ENCODE peak calls at places on chromosomes 13 and 19, in eight cellular contexts. I is stomach, Y is cardiac muscle cell, C is Panc1, P is AG09319, S is IMR-90, E is lung, K is endothelial cell. Z is an unnamed sample.

GRCh38 chr19:50263176-50263575 is 59.8 kb downstream of the MYH14 start:
- DNase-seq in I (no peak), Y (no peak), C (no peak), P (no peak), S (no peak), E (no peak), K (no peak), Z (no peak)

GRCh38 chr13:20972731-20973130 is 70.2 kb upstream of the XPO4 start:
- DNase-seq in I (no peak), Y (no peak), C (no peak), P (no peak), S (no peak), E (no peak), K (no peak), Z (no peak)

GRCh38 chr19:55902080-55902751 is 29.9 kb downstream of the NLRP13 start:
- DNase-seq in I (no peak), Y (no peak), C (no peak), P (no peak), S (no peak), E (no peak), K (no peak), Z (no peak)

GRCh38 chr13:45521292-45521691 is 56.6 kb downstream of the COG3 start:
- DNase-seq in I (no peak), Y (peak), C (no peak), P (no peak), S (peak), E (no peak), K (no peak), Z (no peak)

GRCh38 chr13:33771296-33771695 is 46.7 kb upstream of the RFC3 start:
- DNase-seq in I (no peak), Y (no peak), C (no peak), P (no peak), S (no peak), E (no peak), K (no peak), Z (no peak)

GRCh38 chr13:94660695-94661324 is 51.5 kb downstream of the SOX21 start:
- DNase-seq in I (no peak), Y (peak), C (no peak), P (no peak), S (peak), E (no peak), K (peak), Z (peak)

GRCh38 chr19:52034051-52034728 is 6.0 kb upstream of the ZNF614 start:
- DNase-seq in I (no peak), Y (peak), C (no peak), P (no peak), S (peak), E (no peak), K (no peak), Z (no peak)

GRCh38 chr13:64471916-64472315 is 2758.2 kb downstream of the PCDH9 start:
- DNase-seq in I (no peak), Y (peak), C (peak), P (no peak), S (peak), E (no peak), K (no peak), Z (no peak)

GRCh38 chr19:2495651-2496316 is 19.9 kb downstream of the GADD45B start:
- DNase-seq in I (peak), Y (peak), C (no peak), P (no peak), S (no peak), E (no peak), K (no peak), Z (no peak)

GRCh38 chr13:46374710-46375109 is 12.3 kb downstream of the RUBCNL start:
- DNase-seq in I (no peak), Y (no peak), C (no peak), P (no peak), S (no peak), E (no peak), K (no peak), Z (no peak)

GRCh38 chr13:108508263-108508662 is 121.1 kb upstream of the MYO16 start:
- DNase-seq in I (no peak), Y (peak), C (no peak), P (no peak), S (peak), E (no peak), K (peak), Z (peak)

GRCh38 chr19:40519352-40520322 is 52.8 kb downstream of the SPTBN4 start:
- DNase-seq in I (peak), Y (peak), C (no peak), P (no peak), S (peak), E (no peak), K (peak), Z (no peak)

GRCh38 chr13:80504453-80504852 is 163.5 kb upstream of the SPRY2 start:
- DNase-seq in I (no peak), Y (peak), C (no peak), P (no peak), S (no peak), E (no peak), K (no peak), Z (no peak)

GRCh38 chr13:79673993-79674377 is 193.0 kb downstream of the NDFIP2 start:
- DNase-seq in I (no peak), Y (no peak), C (no peak), P (no peak), S (no peak), E (no peak), K (no peak), Z (no peak)

GRCh38 chr19:12137541-12137940 is 2.6 kb downstream of the ZNF20 start:
- DNase-seq in I (no peak), Y (no peak), C (no peak), P (no peak), S (no peak), E (no peak), K (no peak), Z (no peak)
- TF ChIP-seq CTCF in I (no peak), Y (no peak), C (no peak), P (no peak), S (no peak), E (no peak), K (no peak), Z (peak)

GRCh38 chr13:71320452-71320851 is 546.6 kb downstream of the DACH1 start:
- DNase-seq in I (no peak), Y (peak), C (no peak), P (no peak), S (peak), E (no peak), K (peak), Z (peak)
- TF ChIP-seq CTCF in I (no peak), Y (peak), C (peak), P (peak), S (peak), E (no peak), K (peak), Z (peak)

DNA sequence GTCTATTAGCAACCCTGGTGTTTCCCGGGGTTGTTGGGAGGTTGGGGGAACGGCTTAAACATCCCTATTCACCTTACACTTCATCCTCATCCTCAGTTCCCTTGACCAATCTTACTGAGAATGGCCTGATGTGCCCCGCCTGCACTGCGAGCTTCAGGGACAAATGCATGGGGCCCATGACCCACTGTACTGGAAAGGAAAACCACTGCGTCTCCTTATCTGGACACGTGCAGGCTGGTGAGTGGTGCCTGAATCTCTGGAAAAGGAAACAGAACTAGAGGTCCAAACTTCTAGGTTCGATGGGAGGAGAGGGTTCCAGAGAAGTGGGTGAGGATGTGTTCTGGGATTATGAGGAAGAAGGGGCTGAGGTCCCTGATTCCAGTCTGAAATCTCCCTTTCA is 5.9 kb downstream of the PINLYP start:
- DNase-seq in I (no peak), Y (no peak), C (no peak), P (no peak), S (no peak), E (no peak), K (no peak), Z (no peak)
- TF ChIP-seq CTCF in I (no peak), Y (no peak), C (no peak), P (no peak), S (no peak), E (no peak), K (no peak), Z (no peak)

GRCh38 chr19:19515764-19516519 is at the start of gene NDUFA13:
- DNase-seq in I (peak), Y (peak), C (no peak), P (peak), S (peak), E (peak), K (peak), Z (peak)
- TF ChIP-seq CTCF in I (no peak), Y (peak), C (no peak), P (no peak), S (no peak), E (no peak), K (no peak), Z (no peak)

GRCh38 chr13:98879127-98879520 is 98.7 kb downstream of the DOCK9 start:
- DNase-seq in I (no peak), Y (no peak), C (no peak), P (no peak), S (no peak), E (no peak), K (no peak), Z (no peak)
- TF ChIP-seq CTCF in I (no peak), Y (no peak), C (no peak), P (no peak), S (no peak), E (no peak), K (no peak), Z (no peak)

GRCh38 chr13:43129511-43130130 is 106.2 kb downstream of the DNAJC15 start:
- DNase-seq in I (no peak), Y (no peak), C (no peak), P (no peak), S (no peak), E (no peak), K (no peak), Z (no peak)

GRCh38 chr13:43134896-43135295 is 111.5 kb downstream of the DNAJC15 start:
- DNase-seq in I (no peak), Y (no peak), C (no peak), P (no peak), S (no peak), E (no peak), K (no peak), Z (no peak)

GRCh38 chr13:43133792-43134191 is 110.4 kb downstream of the DNAJC15 start:
- DNase-seq in I (no peak), Y (no peak), C (no peak), P (no peak), S (no peak), E (no peak), K (no peak), Z (no peak)

GRCh38 chr13:43132911-43133310 is 109.5 kb downstream of the DNAJC15 start:
- DNase-seq in I (no peak), Y (no peak), C (no peak), P (no peak), S (no peak), E (no peak), K (no peak), Z (no peak)

GRCh38 chr13:43132228-43132627 is 108.8 kb downstream of the DNAJC15 start:
- DNase-seq in I (peak), Y (peak), C (no peak), P (no peak), S (peak), E (no peak), K (peak), Z (peak)
- TF ChIP-seq CTCF in I (no peak), Y (peak), C (no peak), P (no peak), S (peak), E (peak), K (no peak), Z (peak)

GRCh38 chr13:70723732-70724131 is 615.5 kb upstream of the KLHL1 start:
- DNase-seq in I (no peak), Y (no peak), C (no peak), P (no peak), S (no peak), E (no peak), K (no peak), Z (no peak)
- TF ChIP-seq CTCF in I (no peak), Y (no peak), C (peak), P (peak), S (no peak), E (no peak), K (peak), Z (no peak)

GRCh38 chr13:44305845-44306244 is 67.8 kb upstream of the SERP2 start:
- DNase-seq in I (peak), Y (no peak), C (no peak), P (no peak), S (peak), E (no peak), K (no peak), Z (no peak)

GRCh38 chr13:44306401-44307192 is 67.0 kb upstream of the SERP2 start:
- DNase-seq in I (peak), Y (peak), C (peak), P (peak), S (peak), E (no peak), K (peak), Z (no peak)

GRCh38 chr13:44308352-44308751 is 65.3 kb upstream of the SERP2 start:
- DNase-seq in I (no peak), Y (no peak), C (no peak), P (no peak), S (no peak), E (no peak), K (no peak), Z (no peak)

GRCh38 chr13:44307844-44308243 is 65.8 kb upstream of the SERP2 start:
- DNase-seq in I (peak), Y (no peak), C (no peak), P (no peak), S (no peak), E (no peak), K (no peak), Z (no peak)

GRCh38 chr13:44307255-44307654 is 66.4 kb upstream of the SERP2 start:
- DNase-seq in I (no peak), Y (no peak), C (no peak), P (no peak), S (peak), E (no peak), K (no peak), Z (no peak)
- TF ChIP-seq CTCF in I (no peak), Y (no peak), C (no peak), P (no peak), S (no peak), E (no peak), K (no peak), Z (no peak)

DNA sequence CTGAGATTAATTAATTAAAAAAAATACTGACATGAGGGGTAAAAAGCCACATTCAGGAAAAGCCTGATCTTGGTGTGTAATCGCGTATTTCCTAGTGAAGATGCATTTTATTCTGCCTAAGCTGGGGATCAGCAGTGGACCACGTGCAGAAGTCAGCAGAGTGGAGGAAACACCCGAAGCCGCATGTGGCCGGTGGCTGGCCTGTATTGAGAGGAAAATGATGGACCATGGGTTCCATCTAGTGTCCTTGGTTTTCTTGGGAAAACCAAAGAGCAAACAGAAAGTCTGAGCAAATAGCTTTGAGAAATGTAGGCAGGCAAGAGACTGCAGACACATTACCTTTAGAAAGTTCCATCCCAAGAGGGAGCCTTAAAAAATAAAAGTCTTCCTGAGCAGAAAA is 23.7 kb upstream of the SHISA2 start:
- DNase-seq in I (no peak), Y (no peak), C (no peak), P (no peak), S (no peak), E (no peak), K (no peak), Z (no peak)
- TF ChIP-seq CTCF in I (no peak), Y (no peak), C (no peak), P (no peak), S (no peak), E (no peak), K (no peak), Z (no peak)

DNA sequence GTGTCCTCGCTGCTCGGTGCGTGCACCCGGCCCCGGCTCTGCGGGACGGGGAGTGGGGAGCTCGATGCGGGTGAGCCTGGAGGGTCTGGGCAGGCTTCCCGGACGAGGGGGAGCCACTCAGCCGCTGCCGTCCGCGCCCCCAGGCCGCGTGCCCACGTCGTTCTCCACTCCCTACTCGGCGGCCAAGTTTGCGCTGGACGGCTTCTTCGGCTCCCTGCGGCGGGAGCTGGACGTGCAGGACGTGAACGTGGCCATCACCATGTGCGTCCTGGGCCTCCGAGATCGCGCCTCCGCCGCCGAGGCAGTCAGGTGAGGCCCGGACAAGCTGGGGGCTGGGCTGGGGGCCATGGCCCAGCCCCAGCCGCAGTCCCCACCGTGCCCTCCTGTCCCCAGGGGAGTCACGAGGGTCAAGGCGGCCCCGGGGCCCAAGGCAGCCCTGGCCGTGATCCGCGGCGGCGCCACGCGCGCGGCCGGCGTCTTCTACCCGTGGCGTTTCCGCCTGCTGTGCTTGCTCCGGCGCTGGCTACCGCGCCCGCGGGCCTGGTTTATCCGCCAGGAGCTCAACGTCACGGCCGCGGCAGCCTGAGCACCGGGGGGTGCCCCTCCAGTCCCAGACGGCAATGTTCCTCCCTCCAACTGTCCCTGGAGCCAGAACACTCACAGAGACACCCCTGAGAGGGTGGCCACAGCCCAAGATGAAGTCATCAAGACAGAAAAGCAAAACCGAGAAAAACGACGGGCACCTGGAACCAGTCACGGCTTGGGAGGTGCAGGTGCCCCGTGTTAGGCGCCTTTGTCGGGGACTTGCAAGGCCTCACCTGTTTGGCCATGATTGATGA is 2.5 kb upstream of the RPL36 start:
- DNase-seq in I (no peak), Y (no peak), C (no peak), P (no peak), S (no peak), E (no peak), K (no peak), Z (no peak)
- TF ChIP-seq CTCF in I (no peak), Y (no peak), C (peak), P (no peak), S (no peak), E (no peak), K (peak), Z (no peak)